ENCODE peak calls at places on chromosome 20, in six cellular contexts. B is HCT116, Y is SK-N-SH, H is HepG2, J is H1, N is K562. P is an unnamed sample.

GRCh38 chr20:3595541-3595940 is 67.7 kb downstream of the GFRA4 start:
- DNase-seq in J (no peak), B (no peak), Y (no peak), H (no peak), N (no peak), P (no peak)

GRCh38 chr20:5991623-5992441 is 41.4 kb downstream of the MCM8 start:
- DNase-seq in N (no peak), B (no peak), H (no peak), J (no peak), Y (no peak), P (no peak)

GRCh38 chr20:38139919-38140753 is 24.9 kb downstream of the TGM2 start:
- DNase-seq in Y (peak), J (no peak), B (no peak), H (no peak), N (no peak), P (no peak)

GRCh38 chr20:11015440-11015839 is 341.6 kb upstream of the JAG1 start:
- DNase-seq in H (no peak), Y (no peak), B (no peak), N (no peak), J (no peak), P (no peak)

GRCh38 chr20:62501801-62502495 is 26.2 kb upstream of the GATA5 start:
- DNase-seq in J (no peak), H (no peak), Y (no peak), N (no peak), B (no peak), P (no peak)

GRCh38 chr20:2820084-2820895 is 4.1 kb downstream of the TMEM239 start:
- DNase-seq in B (no peak), Y (no peak), J (no peak), H (no peak), N (peak), P (no peak)

GRCh38 chr20:44187054-44187762 is at the start of gene JPH2:
- DNase-seq in N (no peak), H (no peak), J (no peak), Y (peak), B (no peak), P (peak)

GRCh38 chr20:60138263-60139127 is 180.3 kb downstream of the CDH26 start:
- DNase-seq in Y (no peak), J (no peak), B (no peak), H (no peak), N (peak), P (no peak)

GRCh38 chr20:53154540-53154939 is 182.4 kb downstream of the TSHZ2 start:
- DNase-seq in J (no peak), B (no peak), H (no peak), N (no peak), Y (no peak), P (no peak)

GRCh38 chr20:1628621-1629020 is 8.8 kb upstream of the SIRPB1 start:
- DNase-seq in J (no peak), B (no peak), Y (no peak), N (no peak), H (no peak), P (no peak)

GRCh38 chr20:51510961-51511360 is 31.6 kb downstream of the NFATC2 start:
- DNase-seq in Y (no peak), N (no peak), B (no peak), H (no peak), J (no peak), P (no peak)

GRCh38 chr20:37922016-37922415 is 19.1 kb downstream of the VSTM2L start:
- DNase-seq in B (no peak), J (no peak), Y (no peak), N (no peak), H (no peak), P (no peak)

GRCh38 chr20:38460040-38460623 is 12.5 kb upstream of the RALGAPB start:
- DNase-seq in J (no peak), Y (peak), B (peak), N (peak), H (peak), P (peak)

GRCh38 chr20:46702447-46703203 is 6.8 kb upstream of the SLC2A10 start:
- DNase-seq in N (no peak), Y (no peak), J (no peak), H (no peak), B (no peak), P (no peak)

GRCh38 chr20:18839507-18840247 is 26.1 kb downstream of the SCP2D1 start:
- DNase-seq in Y (no peak), J (no peak), B (no peak), N (no peak), H (no peak), P (no peak)

GRCh38 chr20:63697357-63697867 is 960 bp downstream of the TNFRSF6B start:
- DNase-seq in B (no peak), Y (peak), J (no peak), H (no peak), N (no peak), P (no peak)

DNA sequence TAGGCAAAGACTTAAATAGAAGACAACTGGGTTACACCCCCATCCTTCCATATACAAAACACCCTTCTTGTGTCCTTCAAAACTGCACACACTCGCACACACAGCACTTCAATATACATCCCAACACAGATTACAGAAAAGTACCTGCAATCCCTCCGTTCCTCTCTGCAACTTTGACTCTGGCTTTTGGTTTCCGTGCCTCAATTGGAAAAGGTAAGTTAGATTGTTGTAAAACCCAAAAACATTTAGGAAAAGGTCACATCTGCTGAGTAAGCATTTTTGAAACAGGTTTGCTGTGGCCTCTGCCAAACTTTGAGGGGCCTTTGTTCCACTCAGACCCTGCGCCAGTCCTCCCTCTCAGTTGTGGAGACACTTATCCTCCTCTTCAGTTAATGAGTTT is 4.2 kb downstream of the NKX2-4 start:
- DNase-seq in B (no peak), J (no peak), Y (no peak), N (no peak), H (no peak), P (no peak)
- TF ChIP-seq JUND in B (no peak), J (no peak), Y (no peak), N (no peak), H (no peak), P (no peak)

GRCh38 chr20:55053389-55053788 is 578.0 kb downstream of the DOK5 start:
- DNase-seq in H (no peak), N (no peak), B (no peak), Y (no peak), J (no peak), P (no peak)

GRCh38 chr20:55052464-55052863 is 577.1 kb downstream of the DOK5 start:
- DNase-seq in B (no peak), Y (no peak), N (no peak), J (no peak), H (no peak), P (no peak)

GRCh38 chr20:55058938-55059337 is 583.5 kb downstream of the DOK5 start:
- DNase-seq in Y (no peak), H (no peak), N (no peak), B (no peak), J (no peak), P (no peak)

GRCh38 chr20:55054443-55054842 is 579.0 kb downstream of the DOK5 start:
- DNase-seq in H (no peak), Y (no peak), B (no peak), J (no peak), N (no peak), P (no peak)

GRCh38 chr20:55057779-55058415 is 582.5 kb downstream of the DOK5 start:
- DNase-seq in J (no peak), Y (no peak), H (no peak), B (no peak), N (no peak), P (peak)
- TF ChIP-seq JUND in J (no peak), Y (no peak), H (no peak), B (no peak), N (no peak), P (no peak)

GRCh38 chr20:15242773-15243172 is 905.4 kb upstream of the FLRT3 start:
- DNase-seq in B (no peak), N (no peak), Y (no peak), J (no peak), H (no peak), P (no peak)

GRCh38 chr20:15241696-15242095 is 904.3 kb upstream of the FLRT3 start:
- DNase-seq in Y (no peak), N (no peak), H (no peak), J (no peak), B (no peak), P (no peak)

GRCh38 chr20:15236812-15237211 is 899.4 kb upstream of the FLRT3 start:
- DNase-seq in B (peak), N (no peak), Y (peak), J (peak), H (peak), P (peak)

GRCh38 chr20:15239542-15240206 is 902.3 kb upstream of the FLRT3 start:
- DNase-seq in Y (no peak), J (no peak), N (no peak), H (no peak), B (no peak), P (no peak)

GRCh38 chr20:15240801-15241200 is 903.4 kb upstream of the FLRT3 start:
- DNase-seq in N (no peak), B (no peak), H (no peak), J (no peak), Y (no peak), P (no peak)
- TF ChIP-seq JUND in N (no peak), B (no peak), H (no peak), J (no peak), Y (no peak), P (no peak)

GRCh38 chr20:35462351-35462750 is 7.0 kb downstream of the CEP250 start:
- DNase-seq in N (peak), J (no peak), B (no peak), Y (no peak), H (no peak), P (no peak)
- TF ChIP-seq JUND in N (peak), J (no peak), B (no peak), Y (no peak), H (no peak), P (no peak)

P was measured in T47D.